ENCODE peak calls at places on chromosomes 13 and 19, in four cellular contexts. Y is osteoblast; U is effector memory CD4-positive, alpha-beta T cell; S is brain microvascular endothelial cell. Q is an unnamed sample.

GRCh38 chr13:28401303-28402056 is 93.4 kb downstream of the FLT1 start:
- DNase-seq in S (peak; percentile 74), U (no peak), Y (peak; percentile 37), Q (peak; percentile 0)

GRCh38 chr19:7927605-7928333 is 1.8 kb upstream of the CTXN1 start:
- DNase-seq in Y (peak; percentile 76), U (no peak), S (no peak), Q (no peak)

GRCh38 chr13:111577429-111577828 is 257.0 kb downstream of the TEX29 start:
- DNase-seq in Y (no peak), U (no peak), S (no peak), Q (no peak)

GRCh38 chr19:46998445-46999142 is 21.0 kb upstream of the NPAS1 start:
- DNase-seq in U (no peak), S (no peak), Y (peak; percentile 66), Q (no peak)

GRCh38 chr13:19264711-19265110 is 83.1 kb upstream of the TUBA3C start:
- DNase-seq in Y (no peak), S (no peak), U (no peak), Q (no peak)

GRCh38 chr13:111389621-111390521 is 69.4 kb downstream of the TEX29 start:
- DNase-seq in S (no peak), U (no peak), Y (no peak), Q (no peak)

GRCh38 chr19:19217110-19217509 is 5.4 kb downstream of the NCAN start:
- DNase-seq in U (no peak), Y (peak; percentile 15), S (peak; percentile 29), Q (peak; percentile 39)

GRCh38 chr19:16750081-16750480 is 30.4 kb downstream of the NWD1 start:
- DNase-seq in U (no peak), S (no peak), Y (no peak), Q (no peak)

GRCh38 chr13:67228909-67229308 is 1.2 kb downstream of the PCDH9 start:
- DNase-seq in S (no peak), Y (no peak), U (no peak), Q (no peak)

GRCh38 chr19:45499196-45500180 is 1.2 kb downstream of the PPM1N start:
- DNase-seq in U (peak; percentile 54), Y (peak; percentile 89), S (no peak), Q (no peak)

GRCh38 chr13:26485786-26486185 is 71.7 kb upstream of the WASF3 start:
- DNase-seq in U (no peak), S (no peak), Y (no peak), Q (no peak)

GRCh38 chr19:13803038-13803437 is 7.8 kb downstream of the ZSWIM4 start:
- DNase-seq in Y (peak; percentile 41), S (no peak), U (no peak), Q (no peak)
- H3K36me3 ChIP-seq in Y (peaks cover 41% of the 10 kb centered on the region), S (peaks cover 37% of the 10 kb centered on the region), U (no peaks in the 10 kb centered on the region), Q (no peaks in the 10 kb centered on the region)

DNA sequence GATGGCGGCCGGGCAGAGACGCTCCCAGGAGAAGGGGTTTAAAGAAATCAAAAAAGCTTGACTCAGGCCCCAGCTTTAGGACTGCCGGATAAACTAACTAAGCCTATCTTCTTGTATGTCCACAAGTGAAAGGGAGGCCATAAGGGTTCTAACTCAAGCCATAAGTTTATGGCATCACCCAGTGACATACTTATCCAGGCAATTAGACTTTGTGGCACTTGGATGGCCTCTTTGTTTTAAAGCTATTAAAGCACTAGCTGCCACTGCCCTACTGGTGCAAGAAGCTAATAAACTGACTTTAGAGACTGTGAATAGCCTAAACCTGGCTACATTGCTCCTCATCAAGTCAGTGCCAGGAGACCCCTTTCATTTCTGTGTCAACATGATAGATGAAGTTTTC is 102.1 kb downstream of the ZNF429 start:
- DNase-seq in S (no peak), Y (no peak), U (no peak), Q (no peak)
- H3K27ac ChIP-seq in S (no peak overlapping the region), Y (no peak overlapping the region), U (no peak overlapping the region), Q (no peak overlapping the region)

GRCh38 chr19:49085868-49086232 is 599 bp downstream of the SNRNP70 start:
- DNase-seq in S (no peak), Y (peak; percentile 52), U (no peak), Q (no peak)
- H3K36me3 ChIP-seq in S (peaks cover 34% of the 10 kb centered on the region), Y (peaks cover 31% of the 10 kb centered on the region), U (peaks cover 28% of the 10 kb centered on the region), Q (peaks cover 21% of the 10 kb centered on the region)

GRCh38 chr13:45207319-45207718 is 6.5 kb upstream of the KCTD4 start:
- DNase-seq in Y (no peak), U (no peak), S (no peak), Q (no peak)

GRCh38 chr13:45208132-45208531 is 7.3 kb upstream of the KCTD4 start:
- DNase-seq in Y (no peak), S (no peak), U (no peak), Q (no peak)

GRCh38 chr13:45205124-45205523 is 4.3 kb upstream of the KCTD4 start:
- DNase-seq in U (no peak), Y (no peak), S (no peak), Q (no peak)

GRCh38 chr13:45209229-45209628 is 8.4 kb upstream of the KCTD4 start:
- DNase-seq in S (no peak), U (no peak), Y (no peak), Q (peak; percentile 76)

GRCh38 chr13:45206340-45206739 is 5.5 kb upstream of the KCTD4 start:
- DNase-seq in U (no peak), Y (peak; percentile 71), S (peak; percentile 79), Q (peak; percentile 96)
- H3K27ac ChIP-seq in U (no peak overlapping the region), Y (peak overlapping the region; percentile 83), S (peak overlapping the region; percentile 84), Q (peak overlapping the region; percentile 94)